ENCODE peak calls at places on chromosomes 6 and 20, in seven cellular contexts. S is HEK293T; J is COR-L47; K is CD8-positive, alpha-beta T cell; M is NCI-H460; L is midbrain; W is T-helper 2 cell. R is an unnamed sample.

GRCh38 chr6:141874930-141875602 is 257.7 kb upstream of the GJE1 start:
- DNase-seq in J (no peak), S (no peak), K (no peak), M (no peak), W (no peak), L (no peak), R (no peak)

GRCh38 chr20:32971703-32972161 is 32.5 kb downstream of the SUN5 start:
- DNase-seq in L (no peak), K (no peak), M (no peak), J (no peak), W (no peak), S (no peak), R (no peak)

GRCh38 chr6:105179244-105180065 is at the start of gene POPDC3:
- DNase-seq in S (peak), K (no peak), L (peak), W (no peak), M (no peak), J (peak), R (peak)

GRCh38 chr6:133236898-133237297 is 4.3 kb upstream of the EYA4 start:
- DNase-seq in K (no peak), J (no peak), W (no peak), L (no peak), M (no peak), S (no peak), R (no peak)

GRCh38 chr6:116255246-116255800 is 1.4 kb upstream of the TSPYL4 start:
- DNase-seq in W (no peak), M (no peak), K (no peak), S (no peak), J (no peak), L (no peak), R (no peak)

GRCh38 chr6:168201383-168201782 is 118.2 kb downstream of the DACT2 start:
- DNase-seq in W (no peak), K (no peak), S (peak), J (peak), L (no peak), M (no peak), R (no peak)

GRCh38 chr6:135680964-135681913 is 170.3 kb upstream of the PDE7B start:
- DNase-seq in S (no peak), K (no peak), W (no peak), J (no peak), L (peak), M (no peak), R (no peak)

GRCh38 chr6:56729719-56730118 is 87.0 kb upstream of the DST start:
- DNase-seq in L (no peak), W (no peak), J (no peak), S (no peak), K (no peak), M (no peak), R (no peak)

GRCh38 chr6:162377735-162378134 is 349.8 kb downstream of the PRKN start:
- DNase-seq in S (no peak), M (no peak), L (no peak), K (no peak), J (no peak), W (no peak), R (no peak)

GRCh38 chr20:63356511-63356910 is 4.6 kb downstream of the CHRNA4 start:
- DNase-seq in J (no peak), K (no peak), W (no peak), M (no peak), S (no peak), L (no peak), R (no peak)

GRCh38 chr6:34147906-34148701 is 2.2 kb upstream of the GRM4 start:
- DNase-seq in K (no peak), M (no peak), W (no peak), S (no peak), L (no peak), J (no peak), R (no peak)

R was measured in anterior cingulate cortex.